ENCODE peak calls at places on chromosome 1, in six cellular contexts. One of them, this sample, is unnamed.

GRCh38 chr1:67308136-67308535 is 463 bp downstream of the IL12RB2 start:
- DNase-seq in HepG2: no peak
- DNase-seq in GM12878: no peak
- DNase-seq in K562: no peak
- DNase-seq in GM12892: no peak
- DNase-seq in H1: no peak
- DNase-seq in this sample: no peak

GRCh38 chr1:76125441-76126215 is 51.1 kb downstream of the ST6GALNAC3 start:
- DNase-seq in HepG2: no peak
- DNase-seq in GM12878: no peak
- DNase-seq in K562: no peak
- DNase-seq in GM12892: no peak
- DNase-seq in H1: no peak
- DNase-seq in this sample: no peak

GRCh38 chr1:163366555-163366954 is 44.8 kb downstream of the NUF2 start:
- DNase-seq in HepG2: no peak
- DNase-seq in GM12878: no peak
- DNase-seq in K562: no peak
- DNase-seq in GM12892: no peak
- DNase-seq in H1: no peak
- DNase-seq in this sample: no peak

GRCh38 chr1:89935235-89935634 is 59.7 kb upstream of the ZNF326 start:
- DNase-seq in HepG2: no peak
- DNase-seq in GM12878: no peak
- DNase-seq in K562: no peak
- DNase-seq in GM12892: no peak
- DNase-seq in H1: no peak
- DNase-seq in this sample: no peak

GRCh38 chr1:27021347-27022031 is 8.8 kb upstream of the TENT5B start:
- DNase-seq in HepG2: no peak
- DNase-seq in GM12878: no peak
- DNase-seq in K562: no peak
- DNase-seq in GM12892: no peak
- DNase-seq in H1: no peak
- DNase-seq in this sample: no peak

GRCh38 chr1:54798769-54799641 is 2.1 kb downstream of the TTC22 start:
- DNase-seq in HepG2: no peak
- DNase-seq in GM12878: peak; percentile 41
- DNase-seq in K562: no peak
- DNase-seq in GM12892: no peak
- DNase-seq in H1: no peak
- DNase-seq in this sample: no peak

GRCh38 chr1:247358920-247359319 is 27.3 kb upstream of the ZNF496 start:
- DNase-seq in HepG2: no peak
- DNase-seq in GM12878: no peak
- DNase-seq in K562: no peak
- DNase-seq in GM12892: no peak
- DNase-seq in H1: no peak
- DNase-seq in this sample: no peak

GRCh38 chr1:152007047-152007446 is 13.4 kb upstream of the S100A10 start:
- DNase-seq in HepG2: no peak
- DNase-seq in GM12878: no peak
- DNase-seq in K562: no peak
- DNase-seq in GM12892: no peak
- DNase-seq in H1: no peak
- DNase-seq in this sample: no peak

GRCh38 chr1:202063093-202063492 is 52.7 kb downstream of the ELF3 start:
- DNase-seq in HepG2: peak; percentile 68
- DNase-seq in GM12878: no peak
- DNase-seq in K562: peak; percentile 56
- DNase-seq in GM12892: no peak
- DNase-seq in H1: no peak
- DNase-seq in this sample: no peak

GRCh38 chr1:27528701-27529637 is 39.0 kb upstream of the WASF2 start:
- DNase-seq in HepG2: no peak
- DNase-seq in GM12878: no peak
- DNase-seq in K562: peak; percentile 67
- DNase-seq in GM12892: no peak
- DNase-seq in H1: no peak
- DNase-seq in this sample: no peak

GRCh38 chr1:22895357-22895756 is 77.3 kb downstream of the LACTBL1 start:
- DNase-seq in HepG2: no peak
- DNase-seq in GM12878: no peak
- DNase-seq in K562: no peak
- DNase-seq in GM12892: no peak
- DNase-seq in H1: no peak
- DNase-seq in this sample: no peak

GRCh38 chr1:59199734-59200376 is 97.0 kb upstream of the FGGY start:
- DNase-seq in HepG2: no peak
- DNase-seq in GM12878: no peak
- DNase-seq in K562: no peak
- DNase-seq in GM12892: no peak
- DNase-seq in H1: no peak
- DNase-seq in this sample: no peak

GRCh38 chr1:21175670-21176581 is 771 bp downstream of the EIF4G3 start:
- DNase-seq in HepG2: no peak
- DNase-seq in GM12878: no peak
- DNase-seq in K562: peak; percentile 88
- DNase-seq in GM12892: peak; percentile 31
- DNase-seq in H1: no peak
- DNase-seq in this sample: no peak

GRCh38 chr1:108049083-108049819 is 84.3 kb upstream of the VAV3 start:
- DNase-seq in HepG2: no peak
- DNase-seq in GM12878: no peak
- DNase-seq in K562: peak; percentile 37
- DNase-seq in GM12892: no peak
- DNase-seq in H1: no peak
- DNase-seq in this sample: no peak

GRCh38 chr1:160829766-160830165 is 32.9 kb downstream of the CD244 start:
- DNase-seq in HepG2: no peak
- DNase-seq in GM12878: no peak
- DNase-seq in K562: no peak
- DNase-seq in GM12892: no peak
- DNase-seq in H1: no peak
- DNase-seq in this sample: no peak

GRCh38 chr1:230145953-230146476 is 79.0 kb downstream of the GALNT2 start:
- DNase-seq in HepG2: no peak
- DNase-seq in GM12878: no peak
- DNase-seq in K562: peak; percentile 64
- DNase-seq in GM12892: no peak
- DNase-seq in H1: no peak
- DNase-seq in this sample: peak; percentile 33

GRCh38 chr1:216566809-216567208 is 143.6 kb upstream of the USH2A start:
- DNase-seq in HepG2: no peak
- DNase-seq in GM12878: no peak
- DNase-seq in K562: no peak
- DNase-seq in GM12892: no peak
- DNase-seq in H1: no peak
- DNase-seq in this sample: no peak

GRCh38 chr1:31703431-31704260 is at the start of gene COL16A1:
- DNase-seq in HepG2: no peak
- DNase-seq in GM12878: no peak
- DNase-seq in K562: peak; percentile 54
- DNase-seq in GM12892: no peak
- DNase-seq in H1: no peak
- DNase-seq in this sample: no peak

GRCh38 chr1:54407957-54408700 is 1.9 kb upstream of the SSBP3 start:
- DNase-seq in HepG2: no peak
- DNase-seq in GM12878: no peak
- DNase-seq in K562: peak; percentile 54
- DNase-seq in GM12892: no peak
- DNase-seq in H1: no peak
- DNase-seq in this sample: no peak

GRCh38 chr1:90579212-90579802 is 137.8 kb downstream of the BARHL2 start:
- DNase-seq in HepG2: peak; percentile 18
- DNase-seq in GM12878: no peak
- DNase-seq in K562: peak; percentile 58
- DNase-seq in GM12892: peak; percentile 7
- DNase-seq in H1: no peak
- DNase-seq in this sample: peak; percentile 12

GRCh38 chr1:245304698-245305097 is 149.9 kb downstream of the KIF26B start:
- DNase-seq in HepG2: no peak
- DNase-seq in GM12878: no peak
- DNase-seq in K562: no peak
- DNase-seq in GM12892: no peak
- DNase-seq in H1: no peak
- DNase-seq in this sample: no peak

GRCh38 chr1:68542586-68542985 is 45.7 kb upstream of the DEPDC1 start:
- DNase-seq in HepG2: no peak
- DNase-seq in GM12878: no peak
- DNase-seq in K562: no peak
- DNase-seq in GM12892: no peak
- DNase-seq in H1: no peak
- DNase-seq in this sample: no peak

GRCh38 chr1:225814381-225814780 is 4.5 kb downstream of the EPHX1 start:
- DNase-seq in HepG2: no peak
- DNase-seq in GM12878: no peak
- DNase-seq in K562: no peak
- DNase-seq in GM12892: no peak
- DNase-seq in H1: no peak
- DNase-seq in this sample: no peak

GRCh38 chr1:43901562-43901961 is 32.0 kb upstream of the ARTN start:
- DNase-seq in HepG2: no peak
- DNase-seq in GM12878: no peak
- DNase-seq in K562: peak; percentile 29
- DNase-seq in GM12892: no peak
- DNase-seq in H1: no peak
- DNase-seq in this sample: no peak

GRCh38 chr1:186442651-186443114 is 18.2 kb downstream of the PDC start:
- DNase-seq in HepG2: no peak
- DNase-seq in GM12878: no peak
- DNase-seq in K562: no peak
- DNase-seq in GM12892: no peak
- DNase-seq in H1: no peak
- DNase-seq in this sample: no peak

GRCh38 chr1:12170263-12170671 is 3.5 kb downstream of the TNFRSF1B start:
- DNase-seq in HepG2: no peak
- DNase-seq in GM12878: no peak
- DNase-seq in K562: no peak
- DNase-seq in GM12892: no peak
- DNase-seq in H1: no peak
- DNase-seq in this sample: no peak

GRCh38 chr1:203084588-203085527 is 954 bp downstream of the MYOG start:
- DNase-seq in HepG2: peak; percentile 6
- DNase-seq in GM12878: no peak
- DNase-seq in K562: peak; percentile 81
- DNase-seq in GM12892: peak; percentile 54
- DNase-seq in H1: peak; percentile 47
- DNase-seq in this sample: peak; percentile 78

GRCh38 chr1:114328505-114328904 is 174.8 kb upstream of the SYT6 start:
- DNase-seq in HepG2: no peak
- DNase-seq in GM12878: no peak
- DNase-seq in K562: no peak
- DNase-seq in GM12892: no peak
- DNase-seq in H1: no peak
- DNase-seq in this sample: no peak

GRCh38 chr1:229759037-229759435 is 133.0 kb downstream of the URB2 start:
- DNase-seq in HepG2: no peak
- DNase-seq in GM12878: no peak
- DNase-seq in K562: no peak
- DNase-seq in GM12892: no peak
- DNase-seq in H1: no peak
- DNase-seq in this sample: no peak

GRCh38 chr1:12851779-12852178 is 3.3 kb upstream of the HNRNPCL1 start:
- DNase-seq in HepG2: no peak
- DNase-seq in GM12878: no peak
- DNase-seq in K562: no peak
- DNase-seq in GM12892: no peak
- DNase-seq in H1: no peak
- DNase-seq in this sample: no peak

GRCh38 chr1:192171123-192171522 is 12.9 kb downstream of the RGS18 start:
- DNase-seq in HepG2: no peak
- DNase-seq in GM12878: no peak
- DNase-seq in K562: no peak
- DNase-seq in GM12892: no peak
- DNase-seq in H1: no peak
- DNase-seq in this sample: no peak

GRCh38 chr1:225427249-225428065 is at the start of gene LBR:
- DNase-seq in HepG2: no peak
- DNase-seq in GM12878: no peak
- DNase-seq in K562: no peak
- DNase-seq in GM12892: no peak
- DNase-seq in H1: no peak
- DNase-seq in this sample: peak; percentile 47

GRCh38 chr1:223887724-223888428 is 42.1 kb upstream of the TP53BP2 start:
- DNase-seq in HepG2: no peak
- DNase-seq in GM12878: no peak
- DNase-seq in K562: no peak
- DNase-seq in GM12892: no peak
- DNase-seq in H1: no peak
- DNase-seq in this sample: no peak
- TF ChIP-seq POLR2A in HepG2: no peak
- TF ChIP-seq POLR2A in GM12878: no peak
- TF ChIP-seq POLR2A in K562: no peak
- TF ChIP-seq POLR2A in GM12892: no peak
- TF ChIP-seq POLR2A in H1: no peak
- TF ChIP-seq POLR2A in this sample: no peak

GRCh38 chr1:63894627-63895256 is 120.9 kb downstream of the ROR1 start:
- DNase-seq in HepG2: no peak
- DNase-seq in GM12878: no peak
- DNase-seq in K562: no peak
- DNase-seq in GM12892: no peak
- DNase-seq in H1: no peak
- DNase-seq in this sample: no peak
- TF ChIP-seq POLR2AphosphoS5 in HepG2: no peak
- TF ChIP-seq POLR2AphosphoS5 in GM12878: no peak
- TF ChIP-seq POLR2AphosphoS5 in K562: no peak
- TF ChIP-seq POLR2AphosphoS5 in GM12892: no peak
- TF ChIP-seq POLR2AphosphoS5 in H1: no peak
- TF ChIP-seq POLR2AphosphoS5 in this sample: no peak

DNA sequence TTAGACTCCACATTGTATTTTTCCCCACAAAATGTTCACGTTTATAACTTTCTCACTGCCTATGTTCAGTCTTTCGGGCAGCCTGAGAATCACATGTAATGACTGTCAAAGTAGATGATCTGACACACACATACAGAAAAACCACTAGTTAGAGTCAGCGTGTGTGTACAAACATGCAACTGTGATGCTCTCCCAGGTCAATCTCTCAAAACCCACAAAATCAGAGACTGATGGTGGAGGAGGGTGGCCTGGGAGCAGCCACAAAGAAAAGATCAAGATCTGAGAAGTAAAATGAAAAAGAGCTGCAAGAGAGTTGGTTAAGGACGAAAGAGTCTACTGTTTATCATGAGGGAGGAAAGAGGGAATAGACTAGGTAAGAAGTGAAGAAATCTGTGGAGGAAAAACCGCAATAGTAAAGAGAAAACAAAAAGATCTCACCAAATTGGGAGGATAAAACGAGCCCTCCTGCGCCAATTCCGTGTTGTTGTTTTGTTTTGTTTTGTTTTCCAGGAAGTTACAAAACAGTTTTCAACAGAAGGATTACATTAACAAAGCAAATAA is 2.3 kb downstream of the EGLN1 start:
- DNase-seq in HepG2: no peak
- DNase-seq in GM12878: no peak
- DNase-seq in K562: peak; percentile 16
- DNase-seq in GM12892: no peak
- DNase-seq in H1: no peak
- DNase-seq in this sample: no peak
- TF ChIP-seq TAF1 in HepG2: no peak
- TF ChIP-seq TAF1 in GM12878: no peak
- TF ChIP-seq TAF1 in K562: no peak
- TF ChIP-seq TAF1 in GM12892: no peak
- TF ChIP-seq TAF1 in H1: no peak
- TF ChIP-seq TAF1 in this sample: no peak

GRCh38 chr1:235328271-235329138 is at the start of gene GGPS1:
- DNase-seq in HepG2: peak; percentile 100
- DNase-seq in GM12878: peak; percentile 99
- DNase-seq in K562: peak; percentile 95
- DNase-seq in GM12892: peak; percentile 64
- DNase-seq in H1: peak; percentile 95
- DNase-seq in this sample: peak; percentile 56
- TF ChIP-seq POLR2A in HepG2: peak; percentile 67
- TF ChIP-seq POLR2A in GM12878: peak; percentile 87
- TF ChIP-seq POLR2A in K562: peak; percentile 99
- TF ChIP-seq POLR2A in GM12892: peak; percentile 67
- TF ChIP-seq POLR2A in H1: peak; percentile 90
- TF ChIP-seq POLR2A in this sample: peak; percentile 83